ENCODE peak calls at places on chromosomes 11 and 22, in eight cellular contexts. Z is GM13976, A is MM.1S, P is tibial artery, J is neural crest cell, E is GM12865, O is body of pancreas, K is stomach. C is an unnamed sample.

GRCh38 chr11:103940542-103940941 is 95.9 kb upstream of the DDI1 start:
- DNase-seq in Z (no peak), A (no peak), P (no peak), J (no peak), E (no peak), O (no peak), K (no peak), C (no peak)

GRCh38 chr11:85855341-85855656 is at the start of gene CCDC83:
- DNase-seq in Z (no peak), A (no peak), P (no peak), J (no peak), E (no peak), O (no peak), K (no peak), C (no peak)

GRCh38 chr11:75198278-75198948 is 42.2 kb upstream of the TPBGL start:
- DNase-seq in Z (no peak), A (no peak), P (peak), J (no peak), E (no peak), O (no peak), K (no peak), C (no peak)

GRCh38 chr11:73195191-73196007 is 22.7 kb upstream of the P2RY2 start:
- DNase-seq in Z (no peak), A (no peak), P (no peak), J (no peak), E (no peak), O (no peak), K (peak), C (peak)

GRCh38 chr11:118699508-118700220 is 20.2 kb upstream of the TREH start:
- DNase-seq in Z (no peak), A (no peak), P (no peak), J (no peak), E (no peak), O (peak), K (no peak), C (no peak)

GRCh38 chr11:63912678-63913077 is 4.3 kb downstream of the RCOR2 start:
- DNase-seq in Z (no peak), A (no peak), P (no peak), J (no peak), E (no peak), O (no peak), K (no peak), C (no peak)

GRCh38 chr11:119849872-119850271 is 120.9 kb upstream of the NECTIN1 start:
- DNase-seq in Z (no peak), A (no peak), P (no peak), J (no peak), E (no peak), O (no peak), K (no peak), C (no peak)

GRCh38 chr11:65424200-65425104 is 1.9 kb downstream of the NEAT1 start:
- DNase-seq in Z (peak), A (peak), P (peak), J (no peak), E (peak), O (peak), K (peak), C (no peak)

GRCh38 chr11:76574406-76574805 is 96.1 kb downstream of the LRRC32 start:
- DNase-seq in Z (no peak), A (no peak), P (no peak), J (no peak), E (no peak), O (no peak), K (no peak), C (no peak)

GRCh38 chr11:77287615-77288273 is 13.7 kb downstream of the GDPD4 start:
- DNase-seq in Z (no peak), A (no peak), P (no peak), J (no peak), E (no peak), O (no peak), K (no peak), C (no peak)

GRCh38 chr22:41976070-41976901 is 7.0 kb downstream of the SEPTIN3 start:
- DNase-seq in Z (peak), A (peak), P (no peak), J (peak), E (peak), O (peak), K (peak), C (no peak)

GRCh38 chr11:70713988-70714665 is 315.8 kb downstream of the CTTN start:
- DNase-seq in Z (no peak), A (no peak), P (no peak), J (no peak), E (no peak), O (no peak), K (no peak), C (peak)

GRCh38 chr11:125938418-125938817 is 7.4 kb upstream of the VSIG10L2 start:
- DNase-seq in Z (no peak), A (no peak), P (peak), J (no peak), E (peak), O (no peak), K (peak), C (no peak)

GRCh38 chr11:104033134-104033533 is 3.3 kb upstream of the DDI1 start:
- DNase-seq in Z (no peak), A (no peak), P (no peak), J (no peak), E (no peak), O (no peak), K (no peak), C (no peak)

GRCh38 chr11:128796275-128796674 is 70.8 kb downstream of the KCNJ1 start:
- DNase-seq in Z (peak), A (peak), P (no peak), J (no peak), E (peak), O (no peak), K (no peak), C (no peak)

GRCh38 chr11:122085264-122085663 is 30.8 kb downstream of the BLID start:
- DNase-seq in Z (no peak), A (no peak), P (no peak), J (no peak), E (no peak), O (no peak), K (no peak), C (no peak)

GRCh38 chr11:129724866-129725265 is 90.8 kb upstream of the TMEM45B start:
- DNase-seq in Z (no peak), A (no peak), P (no peak), J (no peak), E (no peak), O (no peak), K (no peak), C (no peak)

GRCh38 chr22:29702025-29702930 is 17.5 kb upstream of the CABP7 start:
- DNase-seq in Z (no peak), A (no peak), P (no peak), J (no peak), E (no peak), O (no peak), K (no peak), C (no peak)

GRCh38 chr11:66454253-66454652 is 12.5 kb upstream of the PELI3 start:
- DNase-seq in Z (no peak), A (no peak), P (no peak), J (no peak), E (no peak), O (no peak), K (no peak), C (no peak)

GRCh38 chr22:37379716-37380115 is 47.6 kb downstream of the ELFN2 start:
- DNase-seq in Z (no peak), A (no peak), P (no peak), J (no peak), E (no peak), O (no peak), K (no peak), C (no peak)

GRCh38 chr22:48647051-48647450 is 1180.6 kb downstream of the BRD1 start:
- DNase-seq in Z (no peak), A (no peak), P (no peak), J (no peak), E (no peak), O (no peak), K (no peak), C (no peak)
- TF ChIP-seq CTCF in Z (no peak), A (no peak), P (no peak), J (no peak), E (no peak), O (no peak), K (no peak), C (no peak)

GRCh38 chr11:10750838-10751580 is at the start of gene CTR9:
- DNase-seq in Z (peak), A (peak), P (peak), J (peak), E (peak), O (peak), K (peak), C (peak)
- TF ChIP-seq CTCF in Z (peak), A (peak), P (no peak), J (no peak), E (peak), O (peak), K (no peak), C (peak)

GRCh38 chr11:57100638-57101312 is 81.0 kb upstream of the LRRC55 start:
- DNase-seq in Z (no peak), A (no peak), P (no peak), J (no peak), E (no peak), O (no peak), K (no peak), C (no peak)

GRCh38 chr11:57109331-57109730 is 72.4 kb upstream of the LRRC55 start:
- DNase-seq in Z (no peak), A (no peak), P (no peak), J (no peak), E (no peak), O (no peak), K (no peak), C (no peak)

GRCh38 chr11:57103899-57104605 is 77.7 kb upstream of the LRRC55 start:
- DNase-seq in Z (no peak), A (no peak), P (no peak), J (no peak), E (no peak), O (no peak), K (no peak), C (no peak)
- TF ChIP-seq CTCF in Z (no peak), A (no peak), P (no peak), J (no peak), E (no peak), O (no peak), K (no peak), C (no peak)

GRCh38 chr11:35886759-35887158 is 57.1 kb upstream of the LDLRAD3 start:
- DNase-seq in Z (no peak), A (no peak), P (no peak), J (no peak), E (no peak), O (no peak), K (no peak), C (no peak)

GRCh38 chr11:35893796-35894475 is 49.9 kb upstream of the LDLRAD3 start:
- DNase-seq in Z (no peak), A (no peak), P (no peak), J (no peak), E (no peak), O (peak), K (no peak), C (no peak)

GRCh38 chr11:35887737-35888136 is 56.1 kb upstream of the LDLRAD3 start:
- DNase-seq in Z (no peak), A (no peak), P (no peak), J (no peak), E (no peak), O (no peak), K (no peak), C (no peak)

GRCh38 chr11:35897019-35897418 is 46.8 kb upstream of the LDLRAD3 start:
- DNase-seq in Z (no peak), A (no peak), P (no peak), J (no peak), E (no peak), O (no peak), K (no peak), C (no peak)

DNA sequence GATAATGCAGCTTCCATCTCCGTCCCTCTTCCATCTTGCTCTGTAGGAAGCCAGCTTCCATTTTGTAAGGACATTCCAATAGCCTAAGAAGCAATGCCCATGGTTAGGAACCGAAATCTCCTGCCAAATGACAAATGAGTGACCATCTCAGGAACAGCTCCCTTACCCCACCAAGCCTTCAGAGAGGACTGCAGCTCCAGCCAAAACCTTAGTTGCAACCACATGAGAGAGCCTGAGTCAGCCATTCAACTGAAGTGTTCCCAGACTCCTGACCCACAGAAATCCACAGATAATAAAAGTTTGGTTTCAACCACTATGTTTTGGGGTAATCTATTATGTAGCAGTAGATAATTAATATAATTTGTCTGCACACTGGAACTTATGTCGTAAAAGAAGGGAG is 51.7 kb upstream of the LDLRAD3 start:
- DNase-seq in Z (no peak), A (no peak), P (no peak), J (no peak), E (no peak), O (no peak), K (no peak), C (no peak)
- TF ChIP-seq CTCF in Z (no peak), A (no peak), P (no peak), J (no peak), E (no peak), O (no peak), K (no peak), C (no peak)

DNA sequence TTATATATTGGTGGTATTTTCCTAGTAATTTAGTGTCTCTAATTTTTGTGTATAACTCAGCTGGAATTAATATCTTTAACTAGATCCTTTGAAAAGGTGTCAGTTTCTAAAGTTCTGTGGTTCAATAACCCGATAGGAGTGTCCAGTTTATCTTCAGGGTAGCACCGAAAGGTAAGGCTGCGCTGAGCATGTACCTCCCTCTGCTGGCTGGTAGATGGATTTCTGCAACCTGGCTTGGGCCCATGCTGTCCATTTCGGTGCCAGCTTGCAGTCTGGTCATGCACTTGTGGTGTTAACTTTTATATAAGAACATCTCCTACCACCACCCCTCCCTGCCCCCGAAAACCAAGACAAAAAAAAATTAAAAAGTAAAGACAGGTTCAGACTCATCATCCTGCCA is 24.7 kb downstream of the EXT2 start:
- DNase-seq in Z (no peak), A (no peak), P (no peak), J (no peak), E (no peak), O (no peak), K (no peak), C (no peak)
- TF ChIP-seq CTCF in Z (no peak), A (peak), P (peak), J (peak), E (no peak), O (no peak), K (no peak), C (peak)

GRCh38 chr11:45615182-45615792 is 50.1 kb downstream of the CHST1 start:
- DNase-seq in Z (no peak), A (no peak), P (no peak), J (no peak), E (no peak), O (no peak), K (no peak), C (no peak)
- TF ChIP-seq CTCF in Z (no peak), A (no peak), P (no peak), J (no peak), E (no peak), O (no peak), K (no peak), C (no peak)

DNA sequence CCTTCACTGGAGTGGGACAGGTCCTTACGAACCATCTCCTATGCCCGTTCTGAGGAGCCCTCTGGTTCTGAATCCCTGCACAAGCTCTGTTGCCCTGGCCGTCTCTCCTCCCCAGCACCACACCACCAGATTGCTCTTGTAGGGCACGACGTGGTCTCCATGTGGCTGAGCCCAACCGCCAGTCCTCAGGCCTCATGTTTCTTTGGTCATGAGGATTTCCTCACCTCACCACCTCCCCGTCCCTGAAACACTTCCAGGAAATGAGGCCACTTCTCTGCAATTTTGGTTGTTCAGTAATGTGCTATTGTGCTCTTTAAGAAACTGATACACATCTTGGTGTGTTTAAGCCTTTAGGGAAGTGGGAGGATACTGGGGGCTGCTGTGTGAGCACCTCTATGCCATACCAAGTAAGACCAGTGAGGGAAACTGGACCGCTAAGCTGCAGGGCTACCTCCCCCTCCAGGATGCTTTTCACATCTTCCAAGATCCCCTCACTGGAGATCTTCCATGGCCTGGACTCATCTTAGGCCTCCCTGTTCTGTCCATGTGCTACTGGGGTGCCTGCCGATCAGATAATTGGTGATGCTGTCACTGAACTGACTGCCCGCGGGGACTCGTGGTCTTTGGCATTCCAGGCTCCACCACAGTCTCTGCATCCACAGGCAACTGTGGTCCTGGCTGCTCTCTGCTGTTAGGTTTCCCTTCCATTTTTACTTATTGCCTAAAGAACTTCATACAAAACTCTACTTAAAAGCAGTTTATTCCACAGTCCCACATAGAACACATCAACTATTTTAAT is 21.9 kb downstream of the DRICH1 start:
- DNase-seq in Z (no peak), A (no peak), P (no peak), J (no peak), E (no peak), O (no peak), K (no peak), C (no peak)
- TF ChIP-seq CTCF in Z (no peak), A (no peak), P (no peak), J (no peak), E (no peak), O (no peak), K (no peak), C (no peak)

GRCh38 chr11:3796796-3797328 is 492 bp downstream of the NUP98 start:
- DNase-seq in Z (no peak), A (no peak), P (no peak), J (no peak), E (no peak), O (no peak), K (no peak), C (peak)
- TF ChIP-seq CTCF in Z (no peak), A (no peak), P (no peak), J (no peak), E (no peak), O (no peak), K (no peak), C (peak)